ENCODE peak calls at places on chromosomes 3 and 15, in ten cellular contexts. One of them, this sample, is unnamed.

GRCh38 chr3:75136100-75136897 is 521.8 kb upstream of the CNTN3 start:
- DNase-seq in NCI-H1436: no peak
- DNase-seq in activated T-cell treated with anti-CD3 and anti-CD28 coated beads for 1 hour: no peak
- DNase-seq in breast epithelium: no peak
- DNase-seq in T-helper 1 cell: no peak
- DNase-seq in activated naive CD4-positive, alpha-beta T cell treated with anti-CD3 and anti-CD28 coated beads, Interleukin-2, amount 50 U/mL, for 72 hours: no peak
- DNase-seq in activated CD8-positive, alpha-beta memory T cell treated with anti-CD3 and anti-CD28 coated beads, Interleukin-2, amount 50 U/mL, for 4 hours: no peak
- DNase-seq in hypothalamus: no peak
- DNase-seq in type B pancreatic cell: no peak
- DNase-seq in kidney tubule cell: peak
- DNase-seq in this sample: no peak

GRCh38 chr3:97256060-97256459 is 441.7 kb downstream of the EPHA6 start:
- DNase-seq in NCI-H1436: no peak
- DNase-seq in activated T-cell treated with anti-CD3 and anti-CD28 coated beads for 1 hour: no peak
- DNase-seq in breast epithelium: no peak
- DNase-seq in T-helper 1 cell: no peak
- DNase-seq in activated naive CD4-positive, alpha-beta T cell treated with anti-CD3 and anti-CD28 coated beads, Interleukin-2, amount 50 U/mL, for 72 hours: no peak
- DNase-seq in activated CD8-positive, alpha-beta memory T cell treated with anti-CD3 and anti-CD28 coated beads, Interleukin-2, amount 50 U/mL, for 4 hours: no peak
- DNase-seq in hypothalamus: no peak
- DNase-seq in type B pancreatic cell: no peak
- DNase-seq in kidney tubule cell: no peak
- DNase-seq in this sample: no peak

GRCh38 chr3:123332124-123332641 is 116.7 kb downstream of the ADCY5 start:
- DNase-seq in NCI-H1436: no peak
- DNase-seq in activated T-cell treated with anti-CD3 and anti-CD28 coated beads for 1 hour: no peak
- DNase-seq in breast epithelium: no peak
- DNase-seq in T-helper 1 cell: no peak
- DNase-seq in activated naive CD4-positive, alpha-beta T cell treated with anti-CD3 and anti-CD28 coated beads, Interleukin-2, amount 50 U/mL, for 72 hours: no peak
- DNase-seq in activated CD8-positive, alpha-beta memory T cell treated with anti-CD3 and anti-CD28 coated beads, Interleukin-2, amount 50 U/mL, for 4 hours: no peak
- DNase-seq in hypothalamus: no peak
- DNase-seq in type B pancreatic cell: no peak
- DNase-seq in kidney tubule cell: no peak
- DNase-seq in this sample: no peak

GRCh38 chr15:76951161-76951714 is 19.7 kb downstream of the RCN2 start:
- DNase-seq in NCI-H1436: no peak
- DNase-seq in activated T-cell treated with anti-CD3 and anti-CD28 coated beads for 1 hour: no peak
- DNase-seq in breast epithelium: no peak
- DNase-seq in T-helper 1 cell: no peak
- DNase-seq in activated naive CD4-positive, alpha-beta T cell treated with anti-CD3 and anti-CD28 coated beads, Interleukin-2, amount 50 U/mL, for 72 hours: no peak
- DNase-seq in activated CD8-positive, alpha-beta memory T cell treated with anti-CD3 and anti-CD28 coated beads, Interleukin-2, amount 50 U/mL, for 4 hours: no peak
- DNase-seq in hypothalamus: no peak
- DNase-seq in type B pancreatic cell: no peak
- DNase-seq in kidney tubule cell: peak
- DNase-seq in this sample: no peak

GRCh38 chr3:84126160-84126559 is 832.6 kb upstream of the CADM2 start:
- DNase-seq in NCI-H1436: no peak
- DNase-seq in activated T-cell treated with anti-CD3 and anti-CD28 coated beads for 1 hour: no peak
- DNase-seq in breast epithelium: no peak
- DNase-seq in T-helper 1 cell: no peak
- DNase-seq in activated naive CD4-positive, alpha-beta T cell treated with anti-CD3 and anti-CD28 coated beads, Interleukin-2, amount 50 U/mL, for 72 hours: no peak
- DNase-seq in activated CD8-positive, alpha-beta memory T cell treated with anti-CD3 and anti-CD28 coated beads, Interleukin-2, amount 50 U/mL, for 4 hours: no peak
- DNase-seq in hypothalamus: no peak
- DNase-seq in type B pancreatic cell: no peak
- DNase-seq in kidney tubule cell: no peak
- DNase-seq in this sample: no peak

GRCh38 chr15:95647878-95648277 is 682.6 kb upstream of the NR2F2 start:
- DNase-seq in NCI-H1436: no peak
- DNase-seq in activated T-cell treated with anti-CD3 and anti-CD28 coated beads for 1 hour: no peak
- DNase-seq in breast epithelium: no peak
- DNase-seq in T-helper 1 cell: no peak
- DNase-seq in activated naive CD4-positive, alpha-beta T cell treated with anti-CD3 and anti-CD28 coated beads, Interleukin-2, amount 50 U/mL, for 72 hours: no peak
- DNase-seq in activated CD8-positive, alpha-beta memory T cell treated with anti-CD3 and anti-CD28 coated beads, Interleukin-2, amount 50 U/mL, for 4 hours: no peak
- DNase-seq in hypothalamus: no peak
- DNase-seq in type B pancreatic cell: no peak
- DNase-seq in kidney tubule cell: no peak
- DNase-seq in this sample: no peak

GRCh38 chr3:189833996-189834395 is 202.8 kb downstream of the TP63 start:
- DNase-seq in NCI-H1436: no peak
- DNase-seq in activated T-cell treated with anti-CD3 and anti-CD28 coated beads for 1 hour: no peak
- DNase-seq in breast epithelium: no peak
- DNase-seq in T-helper 1 cell: no peak
- DNase-seq in activated naive CD4-positive, alpha-beta T cell treated with anti-CD3 and anti-CD28 coated beads, Interleukin-2, amount 50 U/mL, for 72 hours: no peak
- DNase-seq in activated CD8-positive, alpha-beta memory T cell treated with anti-CD3 and anti-CD28 coated beads, Interleukin-2, amount 50 U/mL, for 4 hours: no peak
- DNase-seq in hypothalamus: no peak
- DNase-seq in type B pancreatic cell: no peak
- DNase-seq in kidney tubule cell: no peak
- DNase-seq in this sample: no peak

GRCh38 chr3:13477946-13478345 is 2.2 kb upstream of the HDAC11 start:
- DNase-seq in NCI-H1436: no peak
- DNase-seq in activated T-cell treated with anti-CD3 and anti-CD28 coated beads for 1 hour: no peak
- DNase-seq in breast epithelium: no peak
- DNase-seq in T-helper 1 cell: no peak
- DNase-seq in activated naive CD4-positive, alpha-beta T cell treated with anti-CD3 and anti-CD28 coated beads, Interleukin-2, amount 50 U/mL, for 72 hours: no peak
- DNase-seq in activated CD8-positive, alpha-beta memory T cell treated with anti-CD3 and anti-CD28 coated beads, Interleukin-2, amount 50 U/mL, for 4 hours: no peak
- DNase-seq in hypothalamus: no peak
- DNase-seq in type B pancreatic cell: no peak
- DNase-seq in kidney tubule cell: no peak
- DNase-seq in this sample: no peak

GRCh38 chr3:29156071-29156715 is 124.7 kb upstream of the RBMS3 start:
- DNase-seq in NCI-H1436: peak
- DNase-seq in activated T-cell treated with anti-CD3 and anti-CD28 coated beads for 1 hour: no peak
- DNase-seq in breast epithelium: no peak
- DNase-seq in T-helper 1 cell: no peak
- DNase-seq in activated naive CD4-positive, alpha-beta T cell treated with anti-CD3 and anti-CD28 coated beads, Interleukin-2, amount 50 U/mL, for 72 hours: no peak
- DNase-seq in activated CD8-positive, alpha-beta memory T cell treated with anti-CD3 and anti-CD28 coated beads, Interleukin-2, amount 50 U/mL, for 4 hours: no peak
- DNase-seq in hypothalamus: no peak
- DNase-seq in type B pancreatic cell: no peak
- DNase-seq in kidney tubule cell: no peak
- DNase-seq in this sample: no peak

GRCh38 chr15:70095387-70096214 is 2.1 kb downstream of the TLE3 start:
- DNase-seq in NCI-H1436: no peak
- DNase-seq in activated T-cell treated with anti-CD3 and anti-CD28 coated beads for 1 hour: peak
- DNase-seq in breast epithelium: no peak
- DNase-seq in T-helper 1 cell: peak
- DNase-seq in activated naive CD4-positive, alpha-beta T cell treated with anti-CD3 and anti-CD28 coated beads, Interleukin-2, amount 50 U/mL, for 72 hours: peak
- DNase-seq in activated CD8-positive, alpha-beta memory T cell treated with anti-CD3 and anti-CD28 coated beads, Interleukin-2, amount 50 U/mL, for 4 hours: peak
- DNase-seq in hypothalamus: no peak
- DNase-seq in type B pancreatic cell: peak
- DNase-seq in kidney tubule cell: peak
- DNase-seq in this sample: peak

GRCh38 chr15:60325905-60326304 is 71.9 kb downstream of the ANXA2 start:
- DNase-seq in NCI-H1436: no peak
- DNase-seq in activated T-cell treated with anti-CD3 and anti-CD28 coated beads for 1 hour: no peak
- DNase-seq in breast epithelium: no peak
- DNase-seq in T-helper 1 cell: no peak
- DNase-seq in activated naive CD4-positive, alpha-beta T cell treated with anti-CD3 and anti-CD28 coated beads, Interleukin-2, amount 50 U/mL, for 72 hours: no peak
- DNase-seq in activated CD8-positive, alpha-beta memory T cell treated with anti-CD3 and anti-CD28 coated beads, Interleukin-2, amount 50 U/mL, for 4 hours: no peak
- DNase-seq in hypothalamus: no peak
- DNase-seq in type B pancreatic cell: no peak
- DNase-seq in kidney tubule cell: no peak
- DNase-seq in this sample: no peak

GRCh38 chr3:147616998-147617619 is 207.9 kb downstream of the ZIC1 start:
- DNase-seq in NCI-H1436: peak
- DNase-seq in activated T-cell treated with anti-CD3 and anti-CD28 coated beads for 1 hour: no peak
- DNase-seq in breast epithelium: no peak
- DNase-seq in T-helper 1 cell: no peak
- DNase-seq in activated naive CD4-positive, alpha-beta T cell treated with anti-CD3 and anti-CD28 coated beads, Interleukin-2, amount 50 U/mL, for 72 hours: no peak
- DNase-seq in activated CD8-positive, alpha-beta memory T cell treated with anti-CD3 and anti-CD28 coated beads, Interleukin-2, amount 50 U/mL, for 4 hours: no peak
- DNase-seq in hypothalamus: no peak
- DNase-seq in type B pancreatic cell: no peak
- DNase-seq in kidney tubule cell: peak
- DNase-seq in this sample: no peak

GRCh38 chr3:123751478-123751877 is 132.7 kb downstream of the MYLK start:
- DNase-seq in NCI-H1436: no peak
- DNase-seq in activated T-cell treated with anti-CD3 and anti-CD28 coated beads for 1 hour: no peak
- DNase-seq in breast epithelium: no peak
- DNase-seq in T-helper 1 cell: no peak
- DNase-seq in activated naive CD4-positive, alpha-beta T cell treated with anti-CD3 and anti-CD28 coated beads, Interleukin-2, amount 50 U/mL, for 72 hours: no peak
- DNase-seq in activated CD8-positive, alpha-beta memory T cell treated with anti-CD3 and anti-CD28 coated beads, Interleukin-2, amount 50 U/mL, for 4 hours: no peak
- DNase-seq in hypothalamus: no peak
- DNase-seq in type B pancreatic cell: no peak
- DNase-seq in kidney tubule cell: no peak
- DNase-seq in this sample: no peak

GRCh38 chr15:92954578-92954977 is 54.5 kb downstream of the CHD2 start:
- DNase-seq in NCI-H1436: no peak
- DNase-seq in activated T-cell treated with anti-CD3 and anti-CD28 coated beads for 1 hour: no peak
- DNase-seq in breast epithelium: no peak
- DNase-seq in T-helper 1 cell: no peak
- DNase-seq in activated naive CD4-positive, alpha-beta T cell treated with anti-CD3 and anti-CD28 coated beads, Interleukin-2, amount 50 U/mL, for 72 hours: no peak
- DNase-seq in activated CD8-positive, alpha-beta memory T cell treated with anti-CD3 and anti-CD28 coated beads, Interleukin-2, amount 50 U/mL, for 4 hours: no peak
- DNase-seq in hypothalamus: no peak
- DNase-seq in type B pancreatic cell: no peak
- DNase-seq in kidney tubule cell: peak
- DNase-seq in this sample: no peak

GRCh38 chr3:18585019-18585968 is 160.2 kb upstream of the SATB1 start:
- DNase-seq in NCI-H1436: no peak
- DNase-seq in activated T-cell treated with anti-CD3 and anti-CD28 coated beads for 1 hour: no peak
- DNase-seq in breast epithelium: no peak
- DNase-seq in T-helper 1 cell: no peak
- DNase-seq in activated naive CD4-positive, alpha-beta T cell treated with anti-CD3 and anti-CD28 coated beads, Interleukin-2, amount 50 U/mL, for 72 hours: no peak
- DNase-seq in activated CD8-positive, alpha-beta memory T cell treated with anti-CD3 and anti-CD28 coated beads, Interleukin-2, amount 50 U/mL, for 4 hours: no peak
- DNase-seq in hypothalamus: no peak
- DNase-seq in type B pancreatic cell: no peak
- DNase-seq in kidney tubule cell: no peak
- DNase-seq in this sample: no peak

GRCh38 chr3:39343760-39344159 is 14.3 kb downstream of the CCR8 start:
- DNase-seq in NCI-H1436: no peak
- DNase-seq in activated T-cell treated with anti-CD3 and anti-CD28 coated beads for 1 hour: no peak
- DNase-seq in breast epithelium: no peak
- DNase-seq in T-helper 1 cell: no peak
- DNase-seq in activated naive CD4-positive, alpha-beta T cell treated with anti-CD3 and anti-CD28 coated beads, Interleukin-2, amount 50 U/mL, for 72 hours: no peak
- DNase-seq in activated CD8-positive, alpha-beta memory T cell treated with anti-CD3 and anti-CD28 coated beads, Interleukin-2, amount 50 U/mL, for 4 hours: no peak
- DNase-seq in hypothalamus: no peak
- DNase-seq in type B pancreatic cell: no peak
- DNase-seq in kidney tubule cell: no peak
- DNase-seq in this sample: no peak